ENCODE peak calls at places on chromosomes 4 and X, in four cellular contexts. U is K562, H is GM23338, R is GM12878. C is an unnamed sample.
A peak's percentile ranks its signal among the peaks of the same experiment; 100 is the strongest.

GRCh38 chr4:119656986-119657635 is 28.5 kb upstream of the PDE5A start:
- DNase-seq in U (no peak), H (no peak), R (no peak), C (no peak)

GRCh38 chr4:170428929-170429328 is 339.2 kb upstream of the AADAT start:
- DNase-seq in U (no peak), H (peak; percentile 28), R (no peak), C (no peak)

GRCh38 chrX:14832151-14832550 is 40.7 kb downstream of the FANCB start:
- DNase-seq in U (no peak), H (no peak), R (no peak), C (no peak)

GRCh38 chr4:24063771-24064170 is 173.9 kb upstream of the PPARGC1A start:
- DNase-seq in U (no peak), H (no peak), R (no peak), C (no peak)

GRCh38 chr4:47835489-47835888 is 2.4 kb downstream of the CORIN start:
- DNase-seq in U (no peak), H (peak; percentile 51), R (no peak), C (no peak)

GRCh38 chr4:13821522-13821921 is 194.0 kb upstream of the BOD1L1 start:
- DNase-seq in U (no peak), H (peak; percentile 67), R (no peak), C (peak; percentile 5)

GRCh38 chr4:11805837-11806236 is 377.1 kb upstream of the HS3ST1 start:
- DNase-seq in U (no peak), H (peak; percentile 46), R (no peak), C (peak; percentile 2)

GRCh38 chr4:52107745-52108144 is 56.6 kb downstream of the SPATA18 start:
- DNase-seq in U (no peak), H (peak; percentile 6), R (no peak), C (no peak)

GRCh38 chr4:141730805-141731204 is 94.4 kb downstream of the IL15 start:
- DNase-seq in U (no peak), H (no peak), R (no peak), C (no peak)

GRCh38 chr4:3227878-3228675 is 20.9 kb upstream of the MSANTD1 start:
- DNase-seq in U (no peak), H (no peak), R (no peak), C (no peak)

GRCh38 chr4:154982187-154983047 is 201.3 kb downstream of the RBM46 start:
- DNase-seq in U (peak; percentile 15), H (peak; percentile 87), R (peak; percentile 15), C (peak; percentile 43)

GRCh38 chr4:110631582-110632505 is 9.0 kb upstream of the PITX2 start:
- DNase-seq in U (peak; percentile 71), H (peak; percentile 93), R (no peak), C (peak; percentile 79)

GRCh38 chrX:38754102-38754790 is 47.0 kb upstream of the MID1IP1 start:
- DNase-seq in U (peak; percentile 39), H (peak; percentile 53), R (peak; percentile 31), C (no peak)

GRCh38 chr4:25879991-25880641 is 17.3 kb upstream of the SEL1L3 start:
- DNase-seq in U (no peak), H (no peak), R (no peak), C (no peak)

GRCh38 chrX:18983711-18984380 is at the start of gene PHKA2:
- DNase-seq in U (peak; percentile 70), H (peak; percentile 61), R (no peak), C (no peak)

GRCh38 chr4:137621056-137621455 is 88.8 kb upstream of the PCDH18 start:
- DNase-seq in U (no peak), H (no peak), R (no peak), C (no peak)

GRCh38 chr4:185093573-185093972 is 49.5 kb upstream of the SLC25A4 start:
- DNase-seq in U (no peak), H (no peak), R (no peak), C (no peak)

GRCh38 chr4:6703786-6704185 is 5.9 kb downstream of the MRFAP1L1 start:
- DNase-seq in U (no peak), H (no peak), R (no peak), C (no peak)

GRCh38 chrX:99703467-99703866 is 706.6 kb downstream of the PCDH19 start:
- DNase-seq in U (no peak), H (no peak), R (no peak), C (no peak)

GRCh38 chr4:156378053-156378665 is 424.5 kb upstream of the CTSO start:
- DNase-seq in U (no peak), H (peak; percentile 71), R (no peak), C (peak; percentile 14)

GRCh38 chrX:120625366-120625765 is 4.5 kb downstream of the C1GALT1C1 start:
- DNase-seq in U (no peak), H (no peak), R (no peak), C (no peak)

DNA sequence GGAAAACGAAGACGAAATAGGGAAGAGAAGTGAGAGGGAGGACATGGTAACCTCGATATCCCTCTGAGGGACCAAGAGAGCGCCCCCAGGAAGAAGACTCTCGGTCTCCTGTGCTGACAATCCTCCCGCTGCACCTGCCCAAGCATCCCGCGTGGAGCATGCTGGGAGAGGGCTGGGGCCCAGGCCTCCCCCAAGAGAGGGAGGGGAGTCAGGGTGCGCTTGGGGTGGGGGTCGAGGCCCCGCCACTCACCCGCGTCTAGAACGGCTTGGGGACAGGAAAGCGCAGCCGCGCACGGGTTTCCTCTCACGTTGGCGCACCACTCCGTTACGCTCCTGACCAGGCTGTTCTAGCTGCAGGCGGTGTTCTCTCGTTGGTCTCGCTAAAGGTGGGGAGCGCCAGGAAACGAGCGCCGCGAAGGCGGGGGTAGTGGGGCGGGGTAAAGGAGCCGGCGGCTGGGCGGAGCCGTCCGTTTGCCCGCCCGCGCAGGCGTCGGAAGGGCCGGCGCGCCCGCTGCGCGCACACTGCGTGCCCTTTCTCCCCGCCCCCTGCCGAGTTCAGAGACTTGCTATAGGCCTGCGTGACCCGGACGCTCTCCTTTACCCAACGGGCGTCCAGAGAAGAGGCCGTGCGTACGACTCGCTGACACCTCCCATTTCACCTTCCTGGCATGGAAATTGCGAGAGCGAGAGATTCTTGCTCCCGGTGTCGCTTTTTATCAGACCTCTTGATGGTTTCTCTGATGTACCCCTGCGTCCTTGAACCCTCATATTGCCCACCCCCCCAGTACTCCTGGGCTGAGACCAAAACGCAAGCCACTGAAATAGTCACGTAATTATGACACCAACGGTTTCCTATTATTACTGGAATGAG is at the start of gene C1GALT1C1:
- DNase-seq in U (peak; percentile 86), H (peak; percentile 95), R (peak; percentile 77), C (peak; percentile 96)
- TF ChIP-seq REST in U (no peak), H (no peak), R (no peak), C (no peak)

GRCh38 chr4:89204624-89205023 is 93.3 kb downstream of the TIGD2 start:
- DNase-seq in U (no peak), H (no peak), R (no peak), C (no peak)
- TF ChIP-seq REST in U (no peak), H (no peak), R (no peak), C (no peak)

GRCh38 chr4:187174749-187175148 is 451.1 kb upstream of the FAT1 start:
- DNase-seq in U (no peak), H (no peak), R (no peak), C (no peak)

GRCh38 chr4:187176261-187176910 is 452.7 kb upstream of the FAT1 start:
- DNase-seq in U (no peak), H (no peak), R (no peak), C (no peak)

GRCh38 chr4:187178084-187178483 is 454.4 kb upstream of the FAT1 start:
- DNase-seq in U (no peak), H (no peak), R (no peak), C (no peak)

GRCh38 chr4:187172340-187172761 is 448.7 kb upstream of the FAT1 start:
- DNase-seq in U (no peak), H (no peak), R (no peak), C (no peak)

GRCh38 chr4:187175197-187175596 is 451.5 kb upstream of the FAT1 start:
- DNase-seq in U (no peak), H (no peak), R (no peak), C (no peak)
- TF ChIP-seq REST in U (no peak), H (no peak), R (no peak), C (no peak)

DNA sequence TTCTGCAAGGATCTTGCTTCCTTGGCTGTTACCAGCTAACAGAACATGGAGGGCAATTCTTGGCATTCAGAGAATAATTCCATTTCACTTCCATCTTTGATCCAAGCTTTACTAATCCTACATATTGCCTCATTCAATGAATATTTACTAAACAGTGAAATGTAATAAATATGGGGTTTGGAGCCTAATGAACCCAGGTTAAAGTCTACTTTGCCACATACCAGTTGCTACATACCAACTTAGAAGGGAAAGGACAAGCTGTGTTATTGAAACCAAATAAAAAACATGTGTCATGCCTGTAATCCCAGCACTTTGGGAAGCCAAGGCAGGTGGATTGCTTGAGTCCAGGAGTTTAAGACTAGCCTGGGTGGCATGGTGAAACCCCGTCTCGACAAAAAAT is 265.6 kb downstream of the KLHL13 start:
- DNase-seq in U (no peak), H (no peak), R (no peak), C (no peak)
- TF ChIP-seq REST in U (no peak), H (no peak), R (no peak), C (no peak)

GRCh38 chr4:145482209-145483021 is 762 bp downstream of the SMAD1 start:
- DNase-seq in U (no peak), H (peak; percentile 77), R (peak; percentile 28), C (peak; percentile 46)
- TF ChIP-seq REST in U (no peak), H (no peak), R (no peak), C (no peak)

C was measured in A549.